ENCODE peak calls at places on chromosomes 16 and 17, in four cellular contexts. R is A549, A is IMR-90, I is K562. X is an unnamed sample.

GRCh38 chr17:66807182-66807581 is 27.7 kb upstream of the CACNG5 start:
- DNase-seq in I (no peak), A (no peak), R (no peak), X (no peak)

GRCh38 chr16:4361033-4361943 is 10.2 kb upstream of the PAM16 start:
- DNase-seq in R (no peak), A (no peak), I (no peak), X (no peak)

GRCh38 chr16:23538919-23539278 is 18.3 kb downstream of the EARS2 start:
- DNase-seq in R (no peak), I (no peak), A (no peak), X (no peak)

GRCh38 chr16:66376577-66377326 is 10.3 kb downstream of the CDH5 start:
- DNase-seq in I (no peak), A (no peak), R (no peak), X (no peak)

GRCh38 chr17:65638221-65638940 is 76.9 kb upstream of the AXIN2 start:
- DNase-seq in I (no peak), A (peak), R (no peak), X (no peak)

GRCh38 chr17:71966055-71966454 is 154.8 kb upstream of the SOX9 start:
- DNase-seq in I (no peak), R (no peak), A (no peak), X (no peak)

GRCh38 chr16:3131755-3132377 is 3.0 kb upstream of the ZNF213 start:
- DNase-seq in I (peak), A (peak), R (no peak), X (no peak)

GRCh38 chr17:12134587-12134986 is 113.9 kb downstream of the MAP2K4 start:
- DNase-seq in A (no peak), I (no peak), R (no peak), X (no peak)

GRCh38 chr17:81510798-81511549 is 1.6 kb downstream of the ACTG1 start:
- DNase-seq in R (no peak), I (no peak), A (no peak), X (no peak)

GRCh38 chr17:2862197-2862596 is 66.0 kb downstream of the RAP1GAP2 start:
- DNase-seq in A (no peak), I (no peak), R (no peak), X (no peak)

GRCh38 chr16:68306633-68307032 is 4.1 kb downstream of the SLC7A6OS start:
- DNase-seq in R (no peak), I (no peak), A (no peak), X (no peak)

GRCh38 chr17:1060991-1061390 is 64.1 kb downstream of the TIMM22 start:
- DNase-seq in R (peak), I (no peak), A (peak), X (no peak)

GRCh38 chr17:74190154-74190553 is 13.3 kb upstream of the RPL38 start:
- DNase-seq in R (peak), I (peak), A (peak), X (no peak)

GRCh38 chr16:84967828-84968227 is 43.5 kb downstream of the ZDHHC7 start:
- DNase-seq in I (no peak), R (no peak), A (no peak), X (no peak)

GRCh38 chr16:4780235-4780634 is 7.9 kb downstream of the SEPTIN12 start:
- DNase-seq in I (no peak), R (no peak), A (peak), X (no peak)

GRCh38 chr16:12437761-12438440 is 365.8 kb downstream of the CPPED1 start:
- DNase-seq in I (no peak), A (no peak), R (no peak), X (no peak)

GRCh38 chr17:48587276-48588073 is 2.6 kb downstream of the HOXB3 start:
- DNase-seq in R (no peak), A (peak), I (no peak), X (no peak)

GRCh38 chr16:14013571-14014283 is 57.4 kb upstream of the MRTFB start:
- DNase-seq in R (peak), A (peak), I (no peak), X (no peak)

GRCh38 chr16:80717611-80718010 is 86.8 kb downstream of the CDYL2 start:
- DNase-seq in I (no peak), A (no peak), R (no peak), X (no peak)

GRCh38 chr17:29726721-29727252 is 104.1 kb upstream of the CORO6 start:
- DNase-seq in R (no peak), I (peak), A (peak), X (no peak)

GRCh38 chr16:87848676-87849345 is 20.5 kb downstream of the SLC7A5 start:
- DNase-seq in I (no peak), R (no peak), A (no peak), X (no peak)

GRCh38 chr17:64732336-64733006 is 70.4 kb upstream of the SMURF2 start:
- DNase-seq in R (peak), A (peak), I (no peak), X (no peak)

GRCh38 chr16:12203780-12204351 is 227.3 kb downstream of the SNX29 start:
- DNase-seq in R (no peak), I (no peak), A (no peak), X (no peak)

GRCh38 chr17:79844869-79845600 is 5.8 kb upstream of the CBX4 start:
- DNase-seq in I (peak), R (peak), A (no peak), X (peak)

GRCh38 chr17:75103601-75104554 is 5.9 kb upstream of the ARMC7 start:
- DNase-seq in I (no peak), R (no peak), A (no peak), X (no peak)

GRCh38 chr17:76432712-76433336 is 20.1 kb downstream of the UBE2O start:
- DNase-seq in I (no peak), A (peak), R (no peak), X (no peak)

GRCh38 chr16:57127037-57127763 is 34.8 kb downstream of the CPNE2 start:
- DNase-seq in R (no peak), A (no peak), I (peak), X (no peak)

GRCh38 chr16:57127836-57128235 is 35.5 kb downstream of the CPNE2 start:
- DNase-seq in R (no peak), A (no peak), I (no peak), X (no peak)

GRCh38 chr16:57123969-57124674 is 31.7 kb downstream of the CPNE2 start:
- DNase-seq in I (no peak), A (no peak), R (no peak), X (no peak)

GRCh38 chr16:57125969-57126368 is 33.6 kb downstream of the CPNE2 start:
- DNase-seq in A (no peak), R (no peak), I (no peak), X (no peak)

GRCh38 chr16:57126412-57126811 is 34.0 kb downstream of the CPNE2 start:
- DNase-seq in R (no peak), I (no peak), A (no peak), X (no peak)
- TF ChIP-seq USF2 in R (no peak), I (no peak), A (no peak), X (no peak)

GRCh38 chr17:82979718-82980117 is 99.7 kb upstream of the METRNL start:
- DNase-seq in I (no peak), R (no peak), A (no peak), X (no peak)

GRCh38 chr17:82977586-82977985 is 101.8 kb upstream of the METRNL start:
- DNase-seq in A (no peak), I (no peak), R (no peak), X (no peak)

GRCh38 chr17:82980632-82981031 is 98.8 kb upstream of the METRNL start:
- DNase-seq in I (no peak), A (no peak), R (no peak), X (no peak)

GRCh38 chr17:82978354-82978753 is 101.1 kb upstream of the METRNL start:
- DNase-seq in A (no peak), I (no peak), R (no peak), X (no peak)

DNA sequence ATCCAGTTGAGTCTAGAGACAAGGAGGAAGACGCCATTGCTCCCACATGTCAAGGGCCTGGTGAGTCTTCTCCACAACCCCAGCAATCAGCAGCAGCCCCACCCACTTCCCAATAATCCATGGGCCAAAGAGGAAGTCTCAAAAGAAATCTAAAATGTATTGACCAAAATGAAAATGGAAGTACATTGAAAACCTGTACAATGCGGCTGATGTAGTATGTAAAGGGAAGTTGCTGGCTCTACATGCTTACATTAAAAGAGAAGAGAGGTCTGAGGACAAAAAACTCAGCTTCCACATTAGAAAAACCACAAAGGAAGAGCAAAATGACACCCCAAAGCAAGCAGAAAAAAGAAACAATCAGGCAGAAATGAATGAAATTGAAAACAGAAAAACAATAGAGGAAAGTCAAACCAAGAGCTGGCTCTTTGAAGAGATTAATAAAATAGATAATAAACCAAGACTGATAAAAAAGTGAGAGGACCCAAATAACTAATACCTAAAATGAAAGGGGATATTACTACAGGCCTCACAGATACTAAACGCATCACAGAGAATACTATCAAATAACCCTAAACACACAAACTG is 100.6 kb upstream of the METRNL start:
- DNase-seq in A (no peak), R (no peak), I (no peak), X (no peak)
- TF ChIP-seq MAFK in A (no peak), R (no peak), I (no peak), X (no peak)

GRCh38 chr16:8948831-8949230 is 14.9 kb downstream of the USP7 start:
- DNase-seq in R (no peak), A (no peak), I (no peak), X (no peak)
- TF ChIP-seq USF2 in R (no peak), A (no peak), I (no peak), X (no peak)

GRCh38 chr16:8855051-8855786 is 13.6 kb downstream of the CARHSP1 start:
- DNase-seq in R (no peak), I (peak), A (no peak), X (peak)
- TF ChIP-seq MAFK in R (no peak), I (no peak), A (no peak), X (no peak)

GRCh38 chr17:60604686-60605334 is 4.8 kb downstream of the PPM1D start:
- DNase-seq in A (peak), I (no peak), R (no peak), X (no peak)
- TF ChIP-seq USF2 in A (no peak), I (no peak), R (no peak), X (no peak)

X was measured in H1.